ENCODE peak calls at places on chromosomes 13 and 19, in four cellular contexts. F is neural progenitor cell, S is neural crest cell, K is AG04450. M is an unnamed sample.

GRCh38 chr19:6198896-6199239 is 63.4 kb downstream of the ACSBG2 start:
- DNase-seq in S (no peak), F (no peak), K (no peak), M (no peak)

GRCh38 chr13:73952683-73953082 is 181.5 kb downstream of the KLF12 start:
- DNase-seq in F (no peak), S (no peak), K (peak; percentile 39), M (no peak)

GRCh38 chr13:102555914-102556553 is 40.8 kb upstream of the TPP2 start:
- DNase-seq in K (no peak), F (peak; percentile 39), S (peak; percentile 20), M (no peak)

GRCh38 chr19:15402411-15403150 is 16.2 kb downstream of the AKAP8L start:
- DNase-seq in F (no peak), S (no peak), K (no peak), M (no peak)

GRCh38 chr19:29645911-29646310 is 19.4 kb upstream of the PLEKHF1 start:
- DNase-seq in S (no peak), F (no peak), K (no peak), M (no peak)

GRCh38 chr13:100269837-100270236 is 180.9 kb downstream of the PCCA start:
- DNase-seq in S (no peak), F (no peak), K (peak; percentile 34), M (no peak)

GRCh38 chr19:20167020-20167644 is at the start of gene ZNF486:
- DNase-seq in F (peak; percentile 98), K (peak; percentile 91), S (peak; percentile 93), M (peak; percentile 96)

GRCh38 chr19:45471116-45471865 is 3.5 kb downstream of the FOSB start:
- DNase-seq in K (no peak), F (no peak), S (no peak), M (no peak)

GRCh38 chr19:10142701-10143375 is 23.1 kb upstream of the EIF3G start:
- DNase-seq in F (no peak), K (no peak), S (no peak), M (no peak)

GRCh38 chr19:33953592-33953991 is 156.9 kb downstream of the KCTD15 start:
- DNase-seq in K (no peak), F (no peak), S (no peak), M (no peak)
- TF ChIP-seq CTCF in K (no peak), F (no peak), S (no peak), M (no peak)

DNA sequence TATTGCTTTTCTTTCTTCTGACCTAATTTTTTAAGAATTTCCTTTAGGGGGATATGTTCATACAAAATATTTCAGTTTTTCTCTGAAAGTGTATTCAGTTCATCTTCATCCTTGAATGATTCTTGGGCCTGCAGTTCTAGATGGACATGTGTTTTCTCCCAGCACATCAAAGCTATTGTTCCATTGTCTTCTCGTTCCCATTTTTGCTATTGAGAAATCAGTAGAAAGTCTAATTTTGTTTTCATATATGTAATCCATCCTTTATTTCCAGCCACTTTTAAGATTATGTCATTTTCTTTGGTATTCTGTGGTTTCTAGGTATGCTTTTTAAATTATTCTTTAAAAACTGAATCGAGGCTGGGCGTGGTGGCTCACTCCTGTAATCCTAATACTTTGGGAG is 15.8 kb upstream of the GRAMD1A start:
- DNase-seq in F (no peak), S (no peak), K (no peak), M (no peak)
- TF ChIP-seq CTCF in F (no peak), S (no peak), K (no peak), M (no peak)

GRCh38 chr13:45464687-45465453 is at the start of gene COG3:
- DNase-seq in F (peak; percentile 93), K (peak; percentile 92), S (peak; percentile 82), M (peak; percentile 90)
- TF ChIP-seq CTCF in F (peak; percentile 44), K (peak; percentile 43), S (peak; percentile 13), M (no peak)

GRCh38 chr13:105196052-105196451 is 1339.4 kb downstream of the EFNB2 start:
- DNase-seq in K (no peak), S (no peak), F (no peak), M (no peak)
- TF ChIP-seq CTCF in K (no peak), S (no peak), F (no peak), M (no peak)

DNA sequence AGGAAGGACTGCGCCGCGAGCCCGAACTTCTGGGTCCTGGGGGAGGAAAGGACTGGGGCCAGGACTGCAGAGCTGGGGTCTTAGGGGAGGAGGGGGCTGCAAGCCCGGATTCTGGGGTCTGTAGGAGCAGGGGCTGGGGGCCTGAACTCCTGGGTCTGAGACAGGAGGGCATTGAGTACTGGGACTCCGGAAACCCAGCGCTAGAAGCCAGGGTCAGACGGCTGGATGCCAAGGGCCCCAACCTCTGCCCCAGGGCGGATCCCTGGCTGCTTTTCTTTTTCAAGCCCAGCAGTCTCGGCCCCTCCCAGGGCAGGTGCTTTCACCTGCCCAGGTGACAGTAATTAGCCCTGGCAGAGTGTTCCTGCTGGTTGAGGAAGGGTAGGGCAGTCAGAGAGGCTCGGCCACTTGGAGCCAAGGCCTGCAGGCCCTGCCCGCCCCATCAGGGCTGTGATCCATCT is 2.3 kb downstream of the MYH14 start:
- DNase-seq in K (no peak), S (no peak), F (peak; percentile 9), M (no peak)
- TF ChIP-seq CTCF in K (no peak), S (no peak), F (no peak), M (no peak)

M was measured in glutamatergic neuron.